ENCODE peak calls at places on chromosome 6, in seven cellular contexts. V, L, P, C, A, M and T are unnamed samples.

GRCh38 chr6:170450946-170451761 is 102.0 kb downstream of the PSMB1 start:
- DNase-seq in A (no peak), M (peak), P (no peak), C (no peak), V (no peak), L (no peak), T (no peak)

GRCh38 chr6:18835976-18836375 is 448.8 kb downstream of the RNF144B start:
- DNase-seq in L (no peak), V (no peak), M (no peak), C (no peak), P (no peak), A (no peak), T (no peak)

GRCh38 chr6:84074988-84075781 is 41.6 kb downstream of the MRAP2 start:
- DNase-seq in V (peak), A (no peak), M (peak), P (no peak), C (no peak), L (peak), T (no peak)

GRCh38 chr6:122996797-122997520 is 924 bp downstream of the CLVS2 start:
- DNase-seq in V (no peak), L (no peak), M (no peak), P (no peak), A (no peak), C (no peak), T (no peak)

GRCh38 chr6:42210551-42210950 is 7.1 kb downstream of the MRPS10 start:
- DNase-seq in C (no peak), P (no peak), M (no peak), L (no peak), V (no peak), A (no peak), T (no peak)

GRCh38 chr6:89829591-89830384 is at the start of gene CASP8AP2:
- DNase-seq in P (peak), M (peak), A (peak), V (peak), C (peak), L (peak), T (peak)

GRCh38 chr6:36368921-36369880 is 18.3 kb downstream of the ETV7 start:
- DNase-seq in L (peak), P (no peak), M (peak), A (no peak), V (no peak), C (peak), T (peak)

GRCh38 chr6:144265390-144265789 is 19.7 kb upstream of the UTRN start:
- DNase-seq in C (peak), A (no peak), L (peak), P (no peak), V (peak), M (peak), T (peak)

GRCh38 chr6:34393191-34393967 is 910 bp upstream of the NUDT3 start:
- DNase-seq in A (peak), V (no peak), P (no peak), L (no peak), C (no peak), M (no peak), T (no peak)

DNA sequence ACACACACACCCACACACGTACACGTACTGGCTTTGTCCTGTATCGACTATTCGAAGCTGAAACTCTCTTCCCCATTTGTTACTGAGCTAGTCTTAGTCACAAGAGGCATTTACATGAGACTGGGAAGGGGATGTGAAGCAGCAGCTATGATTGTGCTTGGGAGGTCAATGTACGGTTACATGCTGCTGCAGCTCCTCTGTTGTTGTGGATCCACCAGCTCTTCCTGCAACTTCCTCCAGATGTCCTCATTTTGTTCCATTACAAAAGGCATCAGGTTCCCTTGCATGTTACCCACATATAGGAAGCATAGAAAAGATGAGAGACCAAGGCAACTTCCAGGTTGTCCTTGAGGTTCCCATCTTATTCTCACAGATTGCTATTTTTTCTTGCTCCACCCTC is 612.4 kb upstream of the IMPG1 start:
- DNase-seq in V (no peak), L (peak), A (no peak), M (no peak), P (no peak), C (no peak), T (no peak)
- TF ChIP-seq CTCF in V (no peak), L (no peak), A (no peak), M (peak), P (no peak), C (no peak), T (no peak)

DNA sequence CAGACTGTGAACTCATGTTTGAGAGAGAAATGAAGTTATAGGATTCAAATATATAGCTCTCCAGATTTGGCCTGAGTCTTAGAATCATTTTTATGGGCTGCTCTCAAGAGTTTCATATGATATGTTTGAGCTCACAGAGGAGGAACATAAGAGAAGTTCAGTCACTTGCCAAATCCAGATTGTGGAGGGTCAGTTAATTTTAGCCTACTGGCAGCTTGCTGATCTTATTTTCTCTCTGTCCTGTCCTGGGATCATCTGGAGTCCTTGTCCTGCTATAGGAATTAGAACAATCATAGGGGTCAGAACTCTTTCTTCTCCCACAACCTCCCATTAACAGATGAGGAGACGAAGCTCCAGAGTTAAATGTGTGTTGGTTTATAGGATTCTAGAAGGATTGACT is 186.2 kb upstream of the SUPT3H start:
- DNase-seq in A (no peak), P (no peak), M (no peak), L (no peak), V (no peak), C (no peak), T (no peak)
- TF ChIP-seq CTCF in A (no peak), P (no peak), M (no peak), L (no peak), V (no peak), C (no peak), T (no peak)

DNA sequence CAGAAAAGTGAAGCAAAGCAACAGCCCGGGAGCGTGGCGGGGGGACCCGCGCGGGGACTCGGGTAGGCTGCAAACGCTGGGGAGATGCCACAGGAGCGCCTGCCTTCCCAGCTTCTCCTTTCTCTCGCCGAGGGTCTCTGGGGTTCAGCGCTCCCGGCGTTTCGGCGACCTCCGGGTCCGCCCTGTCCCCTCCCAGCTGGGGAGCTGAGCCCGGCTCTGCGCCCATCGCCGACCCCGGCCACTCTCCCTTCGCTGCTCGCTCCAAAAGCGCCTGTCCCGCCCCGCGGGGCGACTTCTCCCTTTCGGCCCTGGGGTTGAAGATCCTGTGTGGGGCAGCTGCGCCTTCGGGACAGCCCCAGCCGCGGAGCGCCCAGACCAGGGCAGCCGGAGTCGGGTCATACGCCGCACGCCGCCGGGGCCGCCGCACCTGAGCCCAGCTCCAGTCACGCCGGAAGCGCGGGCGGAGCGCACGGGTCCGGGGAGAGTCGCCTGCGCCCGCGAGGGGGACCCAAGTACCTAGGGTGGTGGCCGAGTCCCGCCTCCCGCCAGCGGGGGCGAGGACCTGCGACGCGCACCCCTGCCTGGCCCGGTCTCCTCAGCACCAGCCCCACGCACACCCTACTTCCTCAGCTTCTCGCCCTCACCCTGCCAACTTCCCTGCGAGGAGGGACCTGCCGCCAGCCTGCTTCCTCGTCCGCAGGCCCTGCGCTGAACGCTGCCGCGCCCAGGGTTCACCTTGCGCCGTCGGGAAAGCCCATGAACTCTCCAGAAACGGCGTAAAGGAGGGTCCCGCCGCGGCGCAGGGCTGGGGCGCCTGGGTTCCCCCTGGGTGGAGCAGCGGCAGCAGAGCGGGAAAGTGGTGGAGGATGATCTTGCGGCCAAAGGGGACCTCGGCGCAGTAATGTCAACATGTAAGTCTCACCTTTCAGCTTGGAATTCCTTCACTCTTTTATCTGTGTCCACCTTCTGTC is at the start of gene ADGRG6:
- DNase-seq in V (peak), M (peak), P (no peak), C (peak), A (peak), L (peak), T (peak)
- TF ChIP-seq CTCF in V (no peak), M (no peak), P (no peak), C (no peak), A (peak), L (no peak), T (no peak)

GRCh38 chr6:3777695-3778461 is 26.4 kb upstream of the PXDC1 start:
- DNase-seq in C (no peak), A (no peak), V (no peak), L (no peak), M (no peak), P (no peak), T (no peak)

GRCh38 chr6:3775906-3776305 is 24.4 kb upstream of the PXDC1 start:
- DNase-seq in A (no peak), V (no peak), C (no peak), P (no peak), L (no peak), M (no peak), T (no peak)

GRCh38 chr6:3775386-3775785 is 23.9 kb upstream of the PXDC1 start:
- DNase-seq in C (no peak), V (no peak), M (no peak), A (no peak), P (no peak), L (no peak), T (no peak)

GRCh38 chr6:3778701-3779573 is 27.4 kb upstream of the PXDC1 start:
- DNase-seq in P (no peak), M (no peak), A (no peak), V (no peak), C (no peak), L (no peak), T (no peak)

DNA sequence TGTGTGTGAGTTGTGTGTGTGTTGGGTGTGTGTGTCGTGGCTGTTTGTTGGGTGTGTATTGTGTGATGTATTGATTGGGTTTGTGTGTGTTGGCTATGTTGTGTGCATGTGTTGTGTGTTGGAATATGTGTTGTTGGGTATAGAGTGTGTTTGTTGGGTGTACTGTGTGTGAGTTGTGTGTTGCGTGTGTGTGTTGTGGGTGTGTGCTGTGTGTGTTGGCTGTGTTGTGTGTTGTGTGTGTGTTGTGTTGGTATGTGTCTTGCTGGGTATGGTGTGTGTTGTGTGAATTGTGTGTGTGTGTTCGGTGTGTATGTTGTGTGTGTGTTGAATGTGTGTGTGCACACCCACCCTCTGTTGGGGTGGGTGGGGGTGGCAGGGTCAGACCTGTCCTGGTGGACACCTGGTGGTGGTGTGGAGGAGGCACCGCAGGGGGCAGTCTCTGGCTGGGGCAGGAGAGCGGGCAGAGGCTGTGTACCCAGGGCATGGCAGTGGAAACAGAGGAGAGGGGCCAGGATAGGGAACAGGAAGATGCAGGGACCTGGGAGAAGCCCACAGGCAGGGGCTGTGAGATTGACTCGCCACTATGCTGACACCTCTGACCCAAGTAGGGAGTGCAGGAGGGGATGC is 25.5 kb upstream of the PXDC1 start:
- DNase-seq in A (no peak), C (no peak), P (no peak), L (no peak), M (no peak), V (no peak), T (no peak)
- TF ChIP-seq CTCF in A (no peak), C (no peak), P (no peak), L (no peak), M (no peak), V (no peak), T (no peak)

DNA sequence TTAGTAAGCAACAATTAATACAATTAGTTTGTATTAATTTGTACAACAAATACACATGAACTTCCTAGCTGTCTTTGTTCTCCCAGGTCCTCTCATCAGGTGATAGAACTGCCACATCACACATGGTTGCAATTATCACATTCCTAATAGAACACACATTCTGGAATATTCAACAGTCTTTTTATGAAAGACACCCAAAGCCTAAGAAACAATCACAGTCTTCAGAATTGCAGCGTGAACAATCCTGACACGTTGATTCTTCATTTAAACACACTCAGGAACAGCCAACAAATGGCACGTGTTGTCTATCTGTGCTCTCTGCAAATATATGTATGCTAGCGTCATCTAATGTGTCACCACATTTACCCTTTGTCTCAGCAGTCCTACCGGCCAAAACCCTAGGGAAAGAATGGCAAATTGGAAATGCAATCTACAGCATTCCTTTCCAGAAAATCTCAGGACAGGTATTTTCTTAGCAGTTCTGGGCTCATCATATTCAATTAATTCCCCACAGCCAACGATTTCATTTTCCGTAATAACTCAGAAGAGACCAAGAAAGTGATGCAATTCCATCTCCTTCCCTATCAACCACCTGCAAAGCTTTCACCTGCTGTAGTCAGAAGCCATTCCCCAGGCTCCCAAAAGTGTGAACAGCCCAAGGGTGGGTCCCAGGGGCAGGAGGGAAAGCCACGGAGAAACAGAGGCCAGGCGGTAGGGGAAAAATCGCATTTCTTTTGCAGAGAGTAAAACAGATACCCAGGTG is 280.3 kb upstream of the JARID2 start:
- DNase-seq in V (no peak), L (no peak), P (no peak), M (no peak), A (no peak), C (no peak), T (no peak)
- TF ChIP-seq CTCF in V (no peak), L (no peak), P (no peak), M (no peak), A (no peak), C (no peak), T (no peak)

GRCh38 chr6:30612213-30612612 is 4.8 kb downstream of the PPP1R10 start:
- DNase-seq in L (peak), A (no peak), C (no peak), V (no peak), M (peak), P (no peak), T (peak)
- TF ChIP-seq CTCF in L (peak), A (no peak), C (no peak), V (no peak), M (peak), P (no peak), T (peak)